ENCODE peak calls at places on chromosomes 13 and 19, in eight cellular contexts. O, Q, T, N, G, S, W and R are unnamed samples. For H3K4me1, the result is how much of the 10 kb centered on the place peaks cover.

GRCh38 chr19:19591133-19591825 is 27.2 kb downstream of the PBX4 start:
- DNase-seq in S (no peak), O (no peak), W (no peak), Q (peak), T (peak), N (no peak), G (no peak), R (no peak)

GRCh38 chr19:7224205-7224833 is 69.9 kb downstream of the INSR start:
- DNase-seq in O (no peak), W (no peak), G (peak), S (no peak), T (no peak), Q (peak), N (no peak), R (no peak)

GRCh38 chr19:3095375-3096191 is 1.4 kb downstream of the GNA11 start:
- DNase-seq in O (peak), Q (peak), S (peak), G (peak), T (no peak), N (peak), W (no peak), R (no peak)

GRCh38 chr13:50017819-50018218 is 2.6 kb downstream of the KCNRG start:
- DNase-seq in T (no peak), N (no peak), S (no peak), O (peak), G (no peak), W (no peak), Q (no peak), R (no peak)

GRCh38 chr13:109162248-109163051 is 533.0 kb downstream of the MYO16 start:
- DNase-seq in N (no peak), S (no peak), O (no peak), G (no peak), Q (no peak), T (no peak), W (no peak), R (peak)

GRCh38 chr13:96958286-96958891 is 35.9 kb downstream of the OXGR1 start:
- DNase-seq in S (no peak), G (no peak), Q (peak), T (no peak), O (peak), W (no peak), N (no peak), R (peak)

GRCh38 chr19:14315433-14315832 is 65.8 kb upstream of the ADGRE5 start:
- DNase-seq in W (no peak), G (no peak), N (no peak), S (no peak), O (no peak), Q (no peak), T (no peak), R (no peak)

GRCh38 chr19:940591-941291 is 14.9 kb downstream of the ARID3A start:
- DNase-seq in S (peak), O (no peak), N (peak), W (peak), G (no peak), T (no peak), Q (peak), R (no peak)

GRCh38 chr13:71396149-71396548 is 470.9 kb downstream of the DACH1 start:
- DNase-seq in S (no peak), W (no peak), G (no peak), Q (no peak), N (no peak), T (no peak), O (no peak), R (no peak)

GRCh38 chr13:48851707-48852106 is 124.0 kb upstream of the FNDC3A start:
- DNase-seq in Q (no peak), O (no peak), G (no peak), T (no peak), N (no peak), S (no peak), W (no peak), R (no peak)

GRCh38 chr13:103187621-103188020 is 121.4 kb upstream of the SLC10A2 start:
- DNase-seq in G (no peak), Q (no peak), N (no peak), S (no peak), O (peak), W (no peak), T (no peak), R (no peak)

GRCh38 chr19:55519461-55520311 is 17.2 kb downstream of the SBK2 start:
- DNase-seq in G (no peak), S (no peak), T (peak), O (no peak), Q (no peak), N (no peak), W (no peak), R (no peak)

GRCh38 chr13:76816394-76816793 is 69.8 kb downstream of the KCTD12 start:
- DNase-seq in T (no peak), N (no peak), W (no peak), O (no peak), Q (no peak), G (no peak), S (no peak), R (no peak)

GRCh38 chr13:26011996-26012688 is 39.7 kb downstream of the SHISA2 start:
- DNase-seq in T (no peak), S (peak), Q (peak), G (no peak), W (no peak), O (no peak), N (no peak), R (no peak)

GRCh38 chr13:45747071-45747470 is 45.0 kb downstream of the CBY2 start:
- DNase-seq in G (no peak), N (no peak), T (no peak), S (no peak), O (no peak), W (no peak), Q (no peak), R (no peak)

GRCh38 chr19:4455742-4456565 is 1.6 kb downstream of the UBXN6 start:
- DNase-seq in O (peak), G (peak), N (peak), Q (peak), S (peak), W (peak), T (no peak), R (no peak)

GRCh38 chr19:2040647-2041435 is 10.2 kb downstream of the MKNK2 start:
- DNase-seq in G (peak), N (peak), T (no peak), S (peak), W (no peak), Q (no peak), O (no peak), R (no peak)

GRCh38 chr19:19051478-19052213 is 12.1 kb upstream of the SLC25A42 start:
- DNase-seq in T (no peak), O (no peak), G (no peak), W (no peak), Q (no peak), S (no peak), N (no peak), R (no peak)

GRCh38 chr13:104614746-104615145 is 1548.5 kb upstream of the SLC10A2 start:
- DNase-seq in G (no peak), W (no peak), N (no peak), T (no peak), Q (no peak), O (no peak), S (no peak), R (no peak)

GRCh38 chr13:103694033-103694432 is 627.8 kb upstream of the SLC10A2 start:
- DNase-seq in G (no peak), S (no peak), Q (no peak), W (no peak), N (no peak), T (no peak), O (peak), R (no peak)

GRCh38 chr19:48962849-48963165 is 2.3 kb upstream of the FTL start:
- DNase-seq in S (no peak), N (no peak), W (no peak), O (no peak), G (no peak), Q (no peak), T (peak), R (no peak)
- H3K27ac ChIP-seq in S (peak), N (peak), W (peak), O (peak), G (peak), Q (peak), T (peak), R (peak)

DNA sequence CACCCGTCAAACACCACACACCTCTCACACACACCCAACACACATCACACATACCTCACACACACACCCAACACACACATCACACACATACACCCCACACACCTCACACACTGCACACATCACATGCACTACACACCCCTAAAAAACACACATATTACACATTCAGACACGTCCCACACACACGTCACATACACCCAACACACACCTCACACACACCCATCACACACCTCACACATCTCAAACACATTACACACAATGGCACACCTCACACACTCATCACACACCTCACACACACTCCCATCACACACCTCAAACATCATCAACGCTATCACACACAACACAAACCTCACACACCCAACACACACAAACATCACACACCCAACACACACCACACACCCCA is 133.1 kb downstream of the CRYL1 start:
- DNase-seq in G (no peak), Q (no peak), N (no peak), O (no peak), S (no peak), T (no peak), W (no peak), R (no peak)
- TF ChIP-seq CTCF in G (no peak), Q (no peak), N (no peak), O (no peak), S (no peak), T (no peak), W (no peak), R (no peak)

DNA sequence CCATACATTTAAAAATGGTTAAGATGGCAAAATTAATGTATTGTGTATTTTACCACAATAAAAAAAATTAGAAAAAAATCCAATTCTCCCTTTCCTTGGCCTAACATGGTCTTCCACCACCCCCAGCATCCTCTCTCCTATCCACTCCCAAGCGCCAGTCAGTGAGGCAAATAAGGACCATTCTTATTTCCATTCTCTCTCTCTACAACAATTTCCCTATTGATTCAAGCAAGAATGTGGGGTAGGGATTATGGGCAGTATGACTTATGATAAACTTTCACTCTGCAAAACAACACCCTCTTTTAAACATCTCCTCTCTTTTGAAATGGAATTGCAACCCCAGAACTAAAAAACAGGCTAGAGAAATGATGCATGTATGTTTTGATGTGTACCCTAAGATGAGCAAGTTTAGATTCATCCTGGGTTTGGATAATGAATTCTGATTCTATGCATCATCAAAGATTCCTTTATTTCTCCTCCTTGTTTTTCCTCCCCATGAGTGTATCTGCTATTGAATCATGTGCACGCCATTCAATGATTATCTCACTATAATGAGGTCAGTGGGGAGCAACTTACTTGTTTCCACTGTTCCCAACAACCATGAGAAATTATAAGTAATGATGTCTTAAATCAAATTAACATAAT is 3.5 kb downstream of the STARD13 start:
- DNase-seq in N (no peak), T (no peak), O (no peak), Q (no peak), S (no peak), W (no peak), G (no peak), R (no peak)
- H3K4me1 ChIP-seq in N (half or more), T (half or more), O (under half), Q (half or more), S (under half), W (half or more), G (under half), R (under half)

DNA sequence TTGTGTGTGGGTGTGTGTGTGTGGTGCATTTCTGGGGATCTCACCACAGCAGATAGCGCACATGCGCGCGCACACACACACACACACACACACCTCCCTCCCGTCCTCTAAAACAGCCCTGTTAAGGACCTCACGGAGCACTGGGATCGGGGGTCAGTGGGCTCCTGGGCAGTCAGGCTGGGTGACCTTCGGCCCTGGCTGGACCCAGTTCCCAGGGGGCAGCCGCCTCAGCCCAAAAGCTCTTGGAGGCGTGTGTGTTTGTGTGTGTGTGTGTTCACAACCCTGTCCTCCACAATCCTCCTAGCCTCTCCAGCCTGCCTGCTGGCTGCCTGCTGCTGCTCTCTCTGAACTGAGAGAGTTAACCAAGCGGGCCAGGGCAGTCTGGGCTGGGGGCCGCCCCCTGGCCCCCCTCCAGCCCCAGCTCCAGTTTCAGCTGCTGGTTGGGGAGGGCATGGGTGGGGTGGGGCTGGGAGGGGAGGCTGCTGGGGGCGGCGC is 272 bp upstream of the FXYD1 start:
- DNase-seq in G (peak), Q (no peak), W (no peak), N (peak), S (peak), O (peak), T (no peak), R (no peak)
- H3K27ac ChIP-seq in G (peak), Q (no peak), W (peak), N (peak), S (no peak), O (peak), T (no peak), R (no peak)

DNA sequence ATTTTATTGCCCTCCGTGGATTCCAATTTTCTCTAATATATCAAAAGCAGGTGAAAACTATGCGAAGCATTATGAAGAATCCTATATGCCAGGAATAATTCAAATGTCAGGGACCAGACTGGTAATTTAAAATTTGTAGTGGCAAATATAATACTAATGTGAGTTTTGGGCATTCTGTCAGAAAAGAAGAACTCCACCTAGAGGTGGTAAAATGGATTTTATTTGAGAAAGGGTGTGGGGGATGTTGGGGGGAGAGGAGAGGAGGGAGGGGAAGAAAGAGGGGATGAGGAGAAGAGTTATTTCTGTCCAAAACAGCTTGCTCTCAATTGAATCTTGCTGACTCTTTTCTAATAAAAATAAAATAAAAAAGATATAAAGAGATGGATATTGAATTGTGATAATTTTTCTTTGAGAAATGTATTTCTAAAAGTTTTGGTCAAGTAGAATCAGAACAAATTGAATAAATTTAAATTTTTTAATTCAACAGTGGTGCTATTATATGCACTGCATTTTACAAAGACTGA is 929.3 kb upstream of the SLITRK5 start:
- DNase-seq in G (no peak), N (no peak), Q (no peak), S (no peak), T (no peak), W (no peak), O (no peak), R (no peak)
- TF ChIP-seq CTCF in G (no peak), N (no peak), Q (no peak), S (no peak), T (no peak), W (no peak), O (no peak), R (peak)

DNA sequence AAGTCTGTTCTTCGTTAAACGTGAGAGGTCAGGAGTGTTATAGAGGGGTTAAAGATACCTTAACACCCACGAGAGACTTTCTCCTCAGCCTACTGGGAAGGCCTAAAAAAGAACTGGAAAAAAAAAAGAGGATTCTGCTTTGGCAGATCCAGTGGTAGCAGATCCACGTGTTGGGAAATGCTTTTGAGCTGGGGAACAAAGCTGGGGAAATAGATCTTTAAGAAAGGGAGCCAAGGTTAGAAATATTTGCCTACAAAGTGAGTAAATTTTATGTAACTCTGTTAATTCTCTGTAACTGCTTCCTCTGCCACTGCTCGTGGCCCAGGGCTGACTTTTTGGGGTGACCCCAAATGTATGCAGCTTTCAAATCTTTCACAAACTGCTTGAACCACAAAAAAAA is 11.7 kb downstream of the RFX2 start:
- DNase-seq in Q (no peak), N (no peak), O (no peak), W (no peak), S (no peak), G (no peak), T (no peak), R (no peak)
- H3K4me1 ChIP-seq in Q (under half), N (under half), O (under half), W (under half), S (under half), G (under half), T (under half), R (under half)

GRCh38 chr19:38697197-38697596 is 47.1 kb downstream of the CAPN12 start:
- DNase-seq in O (no peak), Q (no peak), W (no peak), N (no peak), G (no peak), T (no peak), S (no peak), R (no peak)

GRCh38 chr19:38696733-38697055 is 47.6 kb downstream of the CAPN12 start:
- DNase-seq in G (no peak), S (no peak), Q (no peak), W (no peak), N (no peak), T (no peak), O (no peak), R (no peak)

GRCh38 chr19:38695319-38695683 is 47.9 kb downstream of the ACTN4 start:
- DNase-seq in G (no peak), Q (no peak), N (no peak), S (no peak), T (no peak), W (no peak), O (no peak), R (no peak)

GRCh38 chr19:38697641-38698071 is 46.6 kb downstream of the CAPN12 start:
- DNase-seq in Q (no peak), G (no peak), S (no peak), N (no peak), T (no peak), W (no peak), O (no peak), R (no peak)

DNA sequence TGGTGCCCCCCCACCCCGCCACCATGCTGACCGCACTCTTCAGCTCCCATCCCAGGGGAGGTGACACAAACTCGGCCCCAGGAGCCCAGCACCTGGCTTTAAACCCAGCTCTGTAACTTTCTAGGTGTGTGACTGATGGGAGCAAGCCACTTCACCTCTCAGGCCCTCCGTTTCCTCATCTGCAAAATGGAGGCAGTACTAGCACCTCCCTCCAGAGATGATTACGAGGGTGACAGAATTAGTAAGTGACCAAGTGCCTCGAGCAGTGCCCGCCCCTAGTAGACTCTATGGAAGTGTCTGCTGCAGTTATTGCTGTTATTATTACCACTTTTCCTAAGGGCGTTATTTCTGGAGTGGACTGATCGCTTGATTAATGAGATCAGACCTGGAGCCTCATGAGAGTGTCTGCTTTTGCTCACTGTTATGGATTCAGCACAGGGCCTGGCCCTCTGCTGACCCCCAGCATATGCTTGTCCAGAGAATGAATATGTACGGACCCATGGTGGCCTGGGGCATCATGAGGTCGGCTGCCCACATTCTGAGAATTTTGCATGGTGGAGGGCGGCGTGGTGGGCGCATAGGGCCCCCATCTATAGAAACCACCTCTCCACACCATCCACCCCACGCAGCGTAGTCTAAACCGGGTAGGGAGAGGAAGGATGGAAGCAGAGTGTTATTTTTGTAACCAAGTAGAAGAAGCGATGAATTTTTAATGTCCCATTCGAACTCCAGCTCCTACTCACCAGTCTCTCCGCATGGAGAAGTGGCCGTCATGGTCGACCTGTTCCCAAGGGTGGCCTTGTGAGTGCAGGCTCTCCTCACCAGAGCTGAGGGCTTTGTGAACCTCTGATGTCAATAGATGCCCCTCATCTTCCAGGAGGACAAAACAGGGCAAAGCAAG is 48.2 kb downstream of the CAPN12 start:
- DNase-seq in T (no peak), N (no peak), S (no peak), G (peak), O (no peak), W (no peak), Q (no peak), R (no peak)
- H3K27ac ChIP-seq in T (peak), N (peak), S (peak), G (peak), O (peak), W (peak), Q (peak), R (no peak)

GRCh38 chr19:10393137-10393536 is 10.2 kb downstream of the CDC37 start:
- DNase-seq in G (no peak), S (no peak), W (no peak), N (no peak), Q (no peak), O (no peak), T (no peak), R (no peak)

GRCh38 chr19:10390652-10391286 is 10.4 kb upstream of the TYK2 start:
- DNase-seq in O (peak), Q (peak), G (peak), T (peak), N (peak), S (no peak), W (peak), R (peak)

GRCh38 chr19:10388957-10389356 is 8.6 kb upstream of the TYK2 start:
- DNase-seq in N (peak), G (peak), Q (peak), O (peak), W (peak), S (peak), T (peak), R (peak)

GRCh38 chr19:10392120-10392519 is 11.2 kb downstream of the CDC37 start:
- DNase-seq in G (no peak), S (no peak), T (no peak), N (no peak), O (no peak), Q (no peak), W (no peak), R (no peak)

GRCh38 chr19:10389863-10390262 is 9.5 kb upstream of the TYK2 start:
- DNase-seq in G (no peak), S (no peak), W (no peak), T (no peak), Q (no peak), O (no peak), N (no peak), R (no peak)
- TF ChIP-seq CTCF in G (no peak), S (no peak), W (peak), T (no peak), Q (no peak), O (peak), N (peak), R (peak)